ENCODE peak calls at places on chromosomes 1 and 21, in five cellular contexts. W, I, C, F and O are unnamed samples.

GRCh38 chr1:41898191-41898713 is 20.5 kb downstream of the HIVEP3 start:
- DNase-seq in W (no peak), I (no peak), C (peak), F (no peak), O (no peak)

GRCh38 chr1:25549273-25550154 is 6.1 kb downstream of the LDLRAP1 start:
- DNase-seq in W (peak), I (no peak), C (peak), F (peak), O (peak)

GRCh38 chr1:179082308-179083030 is 599 bp downstream of the TOR3A start:
- DNase-seq in W (no peak), I (peak), C (peak), F (peak), O (no peak)

GRCh38 chr1:31198591-31198990 is 41.1 kb downstream of the NKAIN1 start:
- DNase-seq in W (no peak), I (no peak), C (no peak), F (no peak), O (no peak)

GRCh38 chr1:223611939-223612338 is 53.6 kb downstream of the CAPN8 start:
- DNase-seq in W (no peak), I (no peak), C (no peak), F (no peak), O (no peak)

GRCh38 chr1:66271904-66272254 is 262.1 kb upstream of the SGIP1 start:
- DNase-seq in W (no peak), I (peak), C (no peak), F (no peak), O (no peak)

GRCh38 chr21:42201615-42202161 is 17.3 kb upstream of the ABCG1 start:
- DNase-seq in W (no peak), I (no peak), C (no peak), F (no peak), O (no peak)

GRCh38 chr1:213138892-213139291 is 87.9 kb downstream of the RPS6KC1 start:
- DNase-seq in W (no peak), I (no peak), C (no peak), F (no peak), O (no peak)

GRCh38 chr1:100077525-100077924 is 55.2 kb downstream of the SASS6 start:
- DNase-seq in W (peak), I (no peak), C (no peak), F (no peak), O (no peak)

GRCh38 chr1:171222961-171223360 is 25.3 kb upstream of the FMO1 start:
- DNase-seq in W (no peak), I (no peak), C (no peak), F (no peak), O (no peak)

GRCh38 chr21:42590431-42591131 is 62.8 kb upstream of the PDE9A start:
- DNase-seq in W (no peak), I (no peak), C (no peak), F (no peak), O (no peak)

GRCh38 chr1:78101514-78101913 is 55.7 kb downstream of the GIPC2 start:
- DNase-seq in W (no peak), I (no peak), C (no peak), F (peak), O (no peak)

GRCh38 chr21:44710756-44711326 is 531 bp downstream of the TSPEAR start:
- DNase-seq in W (no peak), I (peak), C (no peak), F (no peak), O (no peak)

GRCh38 chr1:244830639-244831038 is 4.8 kb upstream of the COX20 start:
- DNase-seq in W (no peak), I (no peak), C (no peak), F (no peak), O (no peak)

GRCh38 chr21:40754466-40754865 is 92.5 kb downstream of the DSCAM start:
- DNase-seq in W (no peak), I (no peak), C (no peak), F (no peak), O (no peak)

DNA sequence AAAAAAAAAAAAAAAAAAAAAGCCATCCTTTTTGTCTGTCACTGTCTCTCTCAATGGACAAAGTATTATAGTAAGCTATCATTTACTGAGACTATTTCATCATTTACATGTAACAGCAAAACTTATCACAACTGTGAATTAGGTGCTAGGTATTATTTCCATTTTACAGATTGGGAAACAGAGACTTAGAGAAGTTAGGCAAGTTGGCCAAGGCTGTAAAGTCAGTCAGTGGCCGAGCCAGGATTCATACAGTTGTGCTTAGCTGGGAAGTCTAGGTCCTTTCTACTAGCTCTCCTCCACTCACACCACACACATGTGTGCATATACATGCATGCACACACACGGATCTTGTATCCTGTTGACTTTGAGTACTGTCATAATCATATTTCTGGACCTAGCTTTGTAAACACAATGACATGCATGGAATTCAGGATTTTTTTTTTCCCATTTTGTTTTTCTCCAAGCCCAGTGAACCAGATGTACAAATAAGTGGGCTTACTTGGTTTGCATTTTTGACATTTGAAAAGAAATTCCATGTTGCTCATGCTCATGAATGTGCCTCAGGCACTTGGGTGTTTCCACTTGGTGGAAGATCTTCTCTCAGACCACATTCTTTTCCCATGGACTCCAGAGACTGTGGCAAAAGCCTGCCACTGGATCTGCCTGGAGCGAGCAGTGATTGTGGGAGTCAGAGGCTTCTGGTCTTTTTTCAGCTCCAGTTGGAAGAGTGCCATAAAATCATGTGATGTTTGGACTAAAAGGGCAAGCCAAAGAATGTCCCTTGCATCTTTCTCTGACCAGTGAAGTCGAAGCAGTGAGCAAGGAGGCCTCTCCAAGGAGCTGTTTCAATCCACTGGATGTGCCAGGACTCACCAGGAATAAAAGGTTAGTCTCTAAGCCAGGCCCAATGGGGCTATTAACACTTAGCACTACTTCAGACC is 61.7 kb upstream of the DNAJC6 start:
- DNase-seq in W (no peak), I (peak), C (no peak), F (no peak), O (no peak)
- TF ChIP-seq REST in W (no peak), I (no peak), C (no peak), F (no peak), O (no peak)

DNA sequence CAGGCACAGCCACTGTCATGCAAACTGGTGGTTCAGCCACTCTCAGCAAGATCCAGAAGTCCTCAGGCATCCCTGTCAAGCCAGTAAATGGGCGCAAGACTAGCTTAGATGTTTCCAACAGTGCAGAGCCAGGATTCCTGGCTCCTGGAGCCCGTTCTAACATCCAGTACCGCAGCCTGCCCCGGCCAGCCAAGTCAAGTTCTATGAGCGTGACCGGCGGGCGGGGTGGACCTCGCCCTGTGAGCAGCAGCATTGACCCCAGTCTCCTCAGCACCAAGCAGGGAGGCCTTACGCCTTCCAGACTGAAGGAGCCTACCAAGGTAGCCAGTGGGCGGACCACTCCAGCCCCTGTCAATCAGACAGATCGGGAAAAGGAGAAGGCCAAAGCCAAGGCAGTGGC is 46.6 kb upstream of the IPO9 start:
- DNase-seq in W (no peak), I (no peak), C (no peak), F (no peak), O (no peak)
- TF ChIP-seq GABPA in W (no peak), I (no peak), C (no peak), F (no peak), O (no peak)

GRCh38 chr1:24416666-24417391 is 1.2 kb downstream of the NIPAL3 start:
- DNase-seq in W (peak), I (no peak), C (peak), F (peak), O (peak)
- H3K27ac ChIP-seq in W (no peak), I (peak), C (peak), F (no peak), O (peak)

DNA sequence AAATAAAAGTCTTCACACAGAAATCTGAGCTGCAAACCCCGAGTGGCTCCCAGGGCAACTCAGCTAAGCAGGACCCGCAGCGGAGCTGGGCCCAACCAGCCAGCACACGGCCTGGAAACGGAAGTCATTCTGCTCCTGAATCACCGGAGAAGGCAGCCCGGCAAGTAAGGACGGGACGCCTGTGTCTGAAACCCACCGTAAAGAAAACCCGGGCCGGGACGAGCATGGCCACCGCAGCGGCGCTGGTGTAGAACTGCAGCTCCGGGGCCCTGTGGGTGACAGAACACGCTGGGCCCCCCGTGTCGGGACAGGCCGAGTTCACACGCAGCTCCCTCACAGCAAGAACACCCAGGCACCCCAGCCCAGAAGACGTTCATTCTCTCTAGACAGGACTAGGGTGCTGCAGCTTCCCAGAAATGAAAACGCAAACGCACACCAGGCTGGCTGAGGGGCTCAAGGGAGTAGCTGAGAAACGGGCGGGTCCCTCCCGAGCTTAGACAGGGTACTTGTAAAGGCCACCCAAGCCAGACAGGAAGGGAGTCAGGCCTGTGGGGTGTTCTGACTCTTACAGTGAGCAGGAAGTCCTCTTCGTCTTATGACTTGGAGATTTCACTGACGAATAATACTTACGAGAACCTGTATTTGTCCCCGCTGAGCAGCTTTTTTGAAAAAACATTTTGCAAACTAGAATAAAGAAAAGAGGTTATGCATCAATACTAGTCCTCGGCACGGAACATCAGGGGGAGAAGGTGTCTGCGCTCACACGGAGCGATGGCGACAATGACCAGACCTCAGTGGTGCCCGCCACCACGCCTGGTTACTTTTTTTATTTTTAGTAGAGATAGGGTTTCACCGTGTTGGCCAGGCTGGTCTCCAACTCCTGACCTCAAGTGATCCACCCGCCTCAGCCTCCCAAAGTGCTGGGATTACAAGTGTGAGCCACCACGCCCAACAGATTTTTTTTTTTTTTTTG is 10.9 kb upstream of the CDK11B start:
- DNase-seq in W (no peak), I (peak), C (peak), F (no peak), O (peak)
- TF ChIP-seq REST in W (no peak), I (no peak), C (no peak), F (no peak), O (no peak)

GRCh38 chr1:228372183-228373003 is 34.2 kb downstream of the TRIM11 start:
- DNase-seq in W (no peak), I (no peak), C (peak), F (no peak), O (no peak)

GRCh38 chr1:228373004-228373680 is 33.5 kb downstream of the TRIM11 start:
- DNase-seq in W (no peak), I (no peak), C (no peak), F (no peak), O (no peak)

GRCh38 chr1:228375578-228376261 is 30.9 kb downstream of the TRIM11 start:
- DNase-seq in W (no peak), I (no peak), C (no peak), F (no peak), O (no peak)

GRCh38 chr1:228374711-228375577 is 31.7 kb downstream of the TRIM11 start:
- DNase-seq in W (no peak), I (no peak), C (no peak), F (no peak), O (no peak)

GRCh38 chr1:228373681-228374571 is 32.7 kb downstream of the TRIM11 start:
- DNase-seq in W (no peak), I (no peak), C (no peak), F (no peak), O (no peak)
- TF ChIP-seq GABPA in W (no peak), I (no peak), C (no peak), F (no peak), O (no peak)

DNA sequence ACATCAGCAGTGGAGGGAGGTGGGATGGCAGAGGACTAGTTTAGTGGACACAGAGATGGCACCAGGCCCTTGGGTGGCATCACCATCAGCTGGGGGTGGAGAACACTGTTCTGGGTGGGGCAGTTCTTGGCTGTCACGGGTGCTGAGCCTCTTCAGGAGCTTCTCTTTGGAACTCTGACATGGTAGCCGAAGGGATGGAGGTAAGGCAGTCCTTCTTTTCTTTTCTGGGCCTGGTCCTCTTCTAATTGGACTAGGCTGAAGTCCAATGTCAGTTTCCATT is 8.3 kb upstream of the MEF2D start:
- DNase-seq in W (no peak), I (no peak), C (no peak), F (no peak), O (no peak)
- H3K27ac ChIP-seq in W (peak), I (no peak), C (no peak), F (no peak), O (no peak)

DNA sequence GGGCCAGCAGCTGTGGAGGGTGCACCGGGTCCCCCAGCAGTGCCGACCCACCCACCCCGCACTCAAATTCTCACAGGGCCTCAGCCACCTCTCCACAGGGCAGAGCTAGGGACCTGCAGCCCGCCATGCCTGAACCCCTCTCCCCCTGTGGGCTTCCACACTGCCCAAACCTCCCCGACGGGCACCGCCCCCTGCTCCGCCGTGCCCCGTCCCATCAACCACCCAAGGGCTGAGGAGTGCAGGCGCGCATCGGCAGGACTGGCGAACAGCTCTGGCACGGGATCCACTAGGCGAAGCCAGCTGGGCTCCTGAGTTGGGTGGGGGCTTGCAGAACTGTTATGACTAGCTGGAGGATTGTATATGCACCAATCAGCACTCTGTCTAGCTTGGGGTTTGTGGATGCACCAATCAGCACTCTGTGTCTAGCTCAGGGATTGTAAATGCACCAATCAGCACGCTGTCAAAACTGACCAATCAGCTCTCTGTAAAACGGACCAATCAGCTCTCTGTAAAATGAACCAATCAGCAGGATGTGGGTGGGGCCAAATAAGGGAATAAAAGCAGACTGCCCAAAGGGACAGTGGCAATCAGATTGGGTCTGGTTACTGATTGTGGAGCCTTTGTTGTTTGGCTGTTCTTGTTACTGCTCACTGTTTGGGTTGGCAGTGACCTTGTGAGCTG is 12.4 kb upstream of the RCAN3 start:
- DNase-seq in W (no peak), I (no peak), C (no peak), F (no peak), O (no peak)
- TF ChIP-seq REST in W (no peak), I (no peak), C (no peak), F (no peak), O (no peak)

GRCh38 chr1:24250224-24250623 is 63.1 kb upstream of the IFNLR1 start:
- DNase-seq in W (no peak), I (no peak), C (no peak), F (no peak), O (no peak)

GRCh38 chr1:24248859-24249258 is 61.8 kb upstream of the IFNLR1 start:
- DNase-seq in W (no peak), I (no peak), C (no peak), F (no peak), O (peak)

GRCh38 chr1:24244519-24245268 is 57.6 kb upstream of the IFNLR1 start:
- DNase-seq in W (no peak), I (no peak), C (no peak), F (no peak), O (no peak)
- TF ChIP-seq GABPA in W (no peak), I (no peak), C (no peak), F (no peak), O (no peak)